ENCODE peak calls at places on chromosomes 13 and 19, in seven cellular contexts. K, P, W, U, J, E and L are unnamed samples.

GRCh38 chr13:101757446-101758039 is 305.1 kb downstream of the ITGBL1 start:
- DNase-seq in K (no peak), P (no peak), W (no peak), U (peak; percentile 14), J (peak; percentile 7), E (no peak), L (no peak)

GRCh38 chr19:6215701-6216235 is 64.0 kb downstream of the MLLT1 start:
- DNase-seq in K (no peak), P (peak; percentile 21), W (no peak), U (no peak), J (no peak), E (no peak), L (no peak)

GRCh38 chr13:77565635-77566034 is 30.1 kb downstream of the SCEL start:
- DNase-seq in K (no peak), P (no peak), W (no peak), U (peak; percentile 8), J (no peak), E (no peak), L (no peak)

GRCh38 chr13:67186985-67187569 is 43.1 kb downstream of the PCDH9 start:
- DNase-seq in K (no peak), P (no peak), W (no peak), U (no peak), J (no peak), E (no peak), L (no peak)

GRCh38 chr13:51797664-51798488 is 6.1 kb downstream of the DHRS12 start:
- DNase-seq in K (peak; percentile 74), P (peak; percentile 65), W (peak; percentile 90), U (peak; percentile 27), J (peak; percentile 59), E (peak; percentile 51), L (peak; percentile 54)

GRCh38 chr13:66887088-66887487 is 343.0 kb downstream of the PCDH9 start:
- DNase-seq in K (no peak), P (no peak), W (no peak), U (peak; percentile 78), J (no peak), E (no peak), L (no peak)

GRCh38 chr13:31675521-31675953 is 63.8 kb upstream of the RXFP2 start:
- DNase-seq in K (no peak), P (no peak), W (no peak), U (no peak), J (no peak), E (no peak), L (no peak)

GRCh38 chr19:47699360-47699917 is 13.8 kb upstream of the EHD2 start:
- DNase-seq in K (peak; percentile 59), P (no peak), W (peak; percentile 61), U (no peak), J (peak; percentile 36), E (peak; percentile 52), L (peak; percentile 15)

GRCh38 chr19:45577111-45577905 is 7.3 kb downstream of the OPA3 start:
- DNase-seq in K (peak; percentile 71), P (no peak), W (peak; percentile 62), U (peak; percentile 94), J (no peak), E (peak; percentile 60), L (no peak)

GRCh38 chr13:114058051-114058867 is 74.2 kb downstream of the RASA3 start:
- DNase-seq in K (no peak), P (no peak), W (no peak), U (no peak), J (no peak), E (no peak), L (no peak)

GRCh38 chr13:38875186-38875875 is 115.3 kb downstream of the STOML3 start:
- DNase-seq in K (no peak), P (no peak), W (no peak), U (no peak), J (no peak), E (no peak), L (no peak)
- H3K27ac ChIP-seq in K (no peak overlapping the region), P (no peak overlapping the region), W (no peak overlapping the region), U (no peak overlapping the region), J (no peak overlapping the region), E (no peak overlapping the region), L (no peak overlapping the region)

GRCh38 chr19:10766681-10767201 is 48.9 kb downstream of the DNM2 start:
- DNase-seq in K (peak; percentile 68), P (no peak), W (peak; percentile 62), U (peak; percentile 26), J (no peak), E (no peak), L (no peak)

GRCh38 chr19:10767726-10768125 is 49.8 kb downstream of the DNM2 start:
- DNase-seq in K (no peak), P (no peak), W (no peak), U (no peak), J (no peak), E (no peak), L (no peak)

GRCh38 chr19:10769533-10770491 is 51.9 kb downstream of the DNM2 start:
- DNase-seq in K (peak; percentile 36), P (peak; percentile 50), W (peak; percentile 71), U (no peak), J (peak; percentile 33), E (peak; percentile 31), L (peak; percentile 46)

GRCh38 chr19:10768369-10768768 is 50.5 kb downstream of the DNM2 start:
- DNase-seq in K (no peak), P (no peak), W (no peak), U (no peak), J (no peak), E (no peak), L (no peak)

DNA sequence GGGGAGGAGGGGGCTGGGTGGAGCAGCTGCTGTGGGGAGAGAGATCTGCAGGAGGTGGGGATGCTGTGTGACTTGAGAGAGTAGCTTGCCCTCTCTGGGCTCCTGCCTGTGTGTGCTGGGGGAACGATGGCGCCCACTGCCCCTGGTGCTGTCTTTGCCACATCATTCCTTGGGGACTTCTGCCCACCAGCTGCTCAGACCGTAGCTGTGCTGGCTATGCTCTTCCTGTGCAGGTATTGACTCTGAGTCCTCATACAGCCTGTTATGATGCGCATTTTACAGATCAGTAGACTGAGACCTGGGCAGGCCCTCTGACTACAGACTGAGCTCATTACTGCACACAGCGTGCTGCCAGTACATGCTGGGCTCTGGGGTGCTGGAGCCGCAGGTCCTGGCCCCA is 51.1 kb downstream of the DNM2 start:
- DNase-seq in K (no peak), P (no peak), W (no peak), U (no peak), J (no peak), E (no peak), L (no peak)
- H3K4me1 ChIP-seq in K (peaks cover 68% of the 10 kb centered on the region), P (peaks cover 9% of the 10 kb centered on the region), W (peaks cover 66% of the 10 kb centered on the region), U (peaks cover 9% of the 10 kb centered on the region), J (peaks cover 15% of the 10 kb centered on the region), E (peaks cover 69% of the 10 kb centered on the region), L (peaks cover 8% of the 10 kb centered on the region)

DNA sequence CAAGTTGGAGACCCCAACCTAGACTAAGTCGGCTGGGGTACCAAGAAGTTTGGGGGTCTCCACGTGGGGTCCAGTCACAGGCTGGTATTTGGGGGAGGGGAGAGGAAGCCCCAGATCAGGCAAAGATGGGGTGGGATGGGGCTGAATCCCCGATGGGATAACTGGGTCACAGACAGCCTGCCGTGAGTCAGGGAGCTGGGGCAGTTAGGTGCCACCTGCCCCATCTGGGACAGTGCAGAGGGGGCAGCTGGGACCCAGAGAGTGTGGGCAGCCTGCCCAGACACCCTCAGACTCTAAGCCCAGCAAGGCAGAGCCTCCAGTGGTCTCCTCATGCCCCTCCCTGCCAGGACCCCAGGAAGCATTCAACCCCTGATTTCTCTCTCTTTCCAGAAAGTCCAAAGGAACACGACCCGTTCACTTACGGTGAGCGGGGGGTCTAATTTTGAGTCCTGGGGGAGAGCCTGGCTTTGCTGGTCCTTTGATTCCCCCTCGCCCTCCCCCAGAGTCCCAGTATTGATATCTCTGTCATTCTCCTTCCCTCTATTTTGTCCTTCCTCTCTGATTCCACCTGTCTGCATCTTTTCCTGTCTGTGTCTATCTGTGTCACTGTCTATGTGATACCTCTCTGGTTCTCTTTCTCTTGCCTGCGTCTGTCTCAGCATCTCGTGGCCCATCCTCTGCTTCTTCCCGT is 1.7 kb downstream of the FXYD1 start:
- DNase-seq in K (no peak), P (no peak), W (no peak), U (no peak), J (no peak), E (no peak), L (no peak)
- H3K4me3 ChIP-seq in K (peak overlapping the region; percentile 30), P (peak overlapping the region; percentile 30), W (no peak overlapping the region), U (no peak overlapping the region), J (no peak overlapping the region), E (peak overlapping the region; percentile 2), L (no peak overlapping the region)

GRCh38 chr19:40348125-40348913 is at the start of the genes C19orf47 and PLD3:
- DNase-seq in K (peak; percentile 99), P (peak; percentile 99), W (peak; percentile 99), U (peak; percentile 96), J (peak; percentile 98), E (peak; percentile 99), L (peak; percentile 97)

GRCh38 chr19:40344422-40344821 is 3.8 kb downstream of the C19orf47 start:
- DNase-seq in K (no peak), P (no peak), W (no peak), U (no peak), J (no peak), E (no peak), L (no peak)

GRCh38 chr19:40347476-40348124 is 597 bp downstream of the C19orf47 start:
- DNase-seq in K (no peak), P (no peak), W (no peak), U (no peak), J (no peak), E (no peak), L (no peak)

DNA sequence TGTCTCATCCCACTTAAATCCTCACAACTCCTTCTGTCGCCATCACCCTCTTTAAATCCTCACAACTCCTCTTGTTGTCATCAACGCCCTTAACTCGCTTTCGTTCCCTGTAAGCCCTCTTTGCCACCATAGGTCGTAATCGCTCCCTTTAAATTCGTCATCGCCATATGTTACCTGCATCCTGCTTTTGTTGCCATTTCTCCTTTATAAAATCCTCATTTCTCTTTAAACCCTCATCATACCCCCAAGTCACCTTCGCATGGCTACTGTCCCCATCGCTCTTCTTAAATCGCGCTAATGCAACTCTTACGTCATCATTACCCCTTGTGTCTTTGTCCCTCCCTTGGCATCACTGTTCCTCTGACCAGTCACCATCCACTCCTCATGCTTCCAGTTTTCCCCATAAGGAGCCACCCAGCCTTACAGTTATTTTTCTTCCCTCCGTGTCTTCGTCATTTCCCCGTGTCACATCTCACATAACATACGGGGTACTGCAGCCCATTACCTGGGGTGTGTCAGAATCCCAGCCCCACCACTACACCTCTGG is 539 bp downstream of the PLD3 start:
- DNase-seq in K (no peak), P (no peak), W (no peak), U (peak; percentile 51), J (peak; percentile 1), E (no peak), L (no peak)
- H3K27ac ChIP-seq in K (peak overlapping the region; percentile 80), P (peak overlapping the region; percentile 68), W (peak overlapping the region; percentile 64), U (peak overlapping the region; percentile 72), J (peak overlapping the region; percentile 79), E (peak overlapping the region; percentile 88), L (peak overlapping the region; percentile 73)